ENCODE peak calls at places on chromosomes 1 and 21, in four cellular contexts. One of them, this sample, is unnamed.

GRCh38 chr1:25026757-25027450 is 96.8 kb upstream of the RUNX3 start:
- DNase-seq in OCI-LY7: no peak
- DNase-seq in AG09309: no peak
- DNase-seq in foreskin keratinocyte: no peak
- DNase-seq in this sample: no peak

GRCh38 chr1:240351690-240352089 is 260.0 kb downstream of the FMN2 start:
- DNase-seq in OCI-LY7: no peak
- DNase-seq in AG09309: no peak
- DNase-seq in foreskin keratinocyte: no peak
- DNase-seq in this sample: no peak

GRCh38 chr1:35047188-35047858 is 15.6 kb upstream of the ZMYM6 start:
- DNase-seq in OCI-LY7: no peak
- DNase-seq in AG09309: peak
- DNase-seq in foreskin keratinocyte: peak
- DNase-seq in this sample: no peak

GRCh38 chr1:96214982-96215381 is 506.6 kb upstream of the PTBP2 start:
- DNase-seq in OCI-LY7: no peak
- DNase-seq in AG09309: no peak
- DNase-seq in foreskin keratinocyte: no peak
- DNase-seq in this sample: no peak

GRCh38 chr1:197771904-197772561 is 3.2 kb downstream of the DENND1B start:
- DNase-seq in OCI-LY7: no peak
- DNase-seq in AG09309: no peak
- DNase-seq in foreskin keratinocyte: no peak
- DNase-seq in this sample: no peak

GRCh38 chr1:24929876-24930702 is at the start of gene RUNX3:
- DNase-seq in OCI-LY7: peak
- DNase-seq in AG09309: no peak
- DNase-seq in foreskin keratinocyte: no peak
- DNase-seq in this sample: peak

GRCh38 chr1:40901886-40902633 is 39.9 kb upstream of the CITED4 start:
- DNase-seq in OCI-LY7: no peak
- DNase-seq in AG09309: peak
- DNase-seq in foreskin keratinocyte: peak
- DNase-seq in this sample: no peak

GRCh38 chr1:29052100-29052499 is 71.6 kb downstream of the TMEM200B start:
- DNase-seq in OCI-LY7: no peak
- DNase-seq in AG09309: no peak
- DNase-seq in foreskin keratinocyte: no peak
- DNase-seq in this sample: no peak

GRCh38 chr1:174968750-174969244 is 30.9 kb upstream of the CACYBP start:
- DNase-seq in OCI-LY7: peak
- DNase-seq in AG09309: peak
- DNase-seq in foreskin keratinocyte: peak
- DNase-seq in this sample: peak

GRCh38 chr1:154716012-154716411 is 108.0 kb upstream of the ADAR start:
- DNase-seq in OCI-LY7: no peak
- DNase-seq in AG09309: no peak
- DNase-seq in foreskin keratinocyte: no peak
- DNase-seq in this sample: no peak

GRCh38 chr1:63592536-63593302 is 492 bp upstream of the PGM1 start:
- DNase-seq in OCI-LY7: no peak
- DNase-seq in AG09309: no peak
- DNase-seq in foreskin keratinocyte: peak
- DNase-seq in this sample: no peak

GRCh38 chr1:12450831-12451559 is 167.0 kb downstream of the DHRS3 start:
- DNase-seq in OCI-LY7: no peak
- DNase-seq in AG09309: no peak
- DNase-seq in foreskin keratinocyte: no peak
- DNase-seq in this sample: no peak

GRCh38 chr21:41366522-41367151 is 4.8 kb downstream of the MX2 start:
- DNase-seq in OCI-LY7: peak
- DNase-seq in AG09309: peak
- DNase-seq in foreskin keratinocyte: peak
- DNase-seq in this sample: peak

GRCh38 chr1:203422656-203423055 is 53.0 kb upstream of the PRELP start:
- DNase-seq in OCI-LY7: no peak
- DNase-seq in AG09309: peak
- DNase-seq in foreskin keratinocyte: no peak
- DNase-seq in this sample: no peak

GRCh38 chr1:234591131-234591530 is 18.8 kb downstream of the IRF2BP2 start:
- DNase-seq in OCI-LY7: no peak
- DNase-seq in AG09309: no peak
- DNase-seq in foreskin keratinocyte: no peak
- DNase-seq in this sample: no peak

GRCh38 chr1:43913666-43914325 is 19.8 kb upstream of the ARTN start:
- DNase-seq in OCI-LY7: no peak
- DNase-seq in AG09309: no peak
- DNase-seq in foreskin keratinocyte: no peak
- DNase-seq in this sample: no peak
- TF ChIP-seq CTCF in OCI-LY7: no peak
- TF ChIP-seq CTCF in AG09309: no peak
- TF ChIP-seq CTCF in foreskin keratinocyte: no peak
- TF ChIP-seq CTCF in this sample: no peak

DNA sequence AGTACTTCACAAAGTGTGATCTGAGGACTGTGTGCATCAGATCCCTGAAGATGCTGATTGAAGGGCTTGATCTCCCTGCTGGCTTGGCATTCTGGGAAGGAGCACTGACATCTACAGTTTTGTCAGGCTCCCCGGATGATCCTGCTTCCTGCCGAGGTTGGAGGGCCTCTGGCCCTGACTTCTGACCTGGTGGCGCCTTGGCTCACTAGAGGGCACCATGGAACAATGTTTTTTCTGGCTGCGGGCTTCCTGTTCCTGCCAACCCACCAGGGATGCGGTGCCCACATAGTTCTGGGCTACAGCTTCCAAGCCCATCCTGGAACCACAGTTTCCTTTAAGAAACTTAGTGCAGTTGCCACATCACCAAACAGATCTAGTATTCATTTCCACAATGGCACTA is 38.8 kb upstream of the RASAL2 start:
- DNase-seq in OCI-LY7: peak
- DNase-seq in AG09309: no peak
- DNase-seq in foreskin keratinocyte: no peak
- DNase-seq in this sample: no peak
- TF ChIP-seq CTCF in OCI-LY7: peak
- TF ChIP-seq CTCF in AG09309: peak
- TF ChIP-seq CTCF in foreskin keratinocyte: peak
- TF ChIP-seq CTCF in this sample: peak

DNA sequence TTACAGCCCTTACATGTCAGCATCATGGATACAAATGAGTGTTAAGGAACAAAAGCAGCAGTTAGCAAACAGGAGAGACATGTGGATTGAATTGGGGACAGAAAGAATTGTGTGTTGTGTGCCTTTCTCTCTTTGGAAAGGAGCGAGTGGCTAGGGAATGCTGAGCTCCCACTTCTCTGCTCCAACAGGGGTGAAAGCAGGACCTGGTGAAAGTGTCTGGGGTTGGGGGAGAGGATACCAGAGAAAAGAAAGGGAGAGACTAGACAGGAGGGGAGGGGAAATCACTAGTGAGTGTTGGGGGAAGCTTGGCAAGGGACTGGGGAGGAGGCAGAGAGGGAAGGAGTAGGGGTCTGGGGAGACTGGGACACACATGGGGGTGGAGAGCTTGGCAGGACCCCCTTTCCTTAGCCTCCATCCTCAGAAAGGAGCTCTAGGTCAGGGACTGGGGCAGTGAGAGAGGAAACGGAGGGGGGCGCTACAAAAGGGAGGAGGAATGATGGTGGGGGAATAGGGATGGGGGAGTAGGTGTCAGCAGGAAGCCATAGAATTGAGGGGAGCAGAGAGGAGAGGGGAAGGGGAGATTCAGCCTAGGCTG is 2.2 kb downstream of the KIRREL1 start:
- DNase-seq in OCI-LY7: no peak
- DNase-seq in AG09309: no peak
- DNase-seq in foreskin keratinocyte: no peak
- DNase-seq in this sample: no peak
- TF ChIP-seq CTCF in OCI-LY7: no peak
- TF ChIP-seq CTCF in AG09309: peak
- TF ChIP-seq CTCF in foreskin keratinocyte: peak
- TF ChIP-seq CTCF in this sample: no peak

GRCh38 chr1:7634841-7635240 is 136.3 kb upstream of the VAMP3 start:
- DNase-seq in OCI-LY7: no peak
- DNase-seq in AG09309: no peak
- DNase-seq in foreskin keratinocyte: no peak
- DNase-seq in this sample: no peak
- TF ChIP-seq CTCF in OCI-LY7: no peak
- TF ChIP-seq CTCF in AG09309: no peak
- TF ChIP-seq CTCF in foreskin keratinocyte: no peak
- TF ChIP-seq CTCF in this sample: no peak

GRCh38 chr21:15552914-15553491 is 176.8 kb upstream of the USP25 start:
- DNase-seq in OCI-LY7: peak
- DNase-seq in AG09309: no peak
- DNase-seq in foreskin keratinocyte: no peak
- DNase-seq in this sample: peak
- TF ChIP-seq CTCF in OCI-LY7: peak
- TF ChIP-seq CTCF in AG09309: peak
- TF ChIP-seq CTCF in foreskin keratinocyte: peak
- TF ChIP-seq CTCF in this sample: no peak

DNA sequence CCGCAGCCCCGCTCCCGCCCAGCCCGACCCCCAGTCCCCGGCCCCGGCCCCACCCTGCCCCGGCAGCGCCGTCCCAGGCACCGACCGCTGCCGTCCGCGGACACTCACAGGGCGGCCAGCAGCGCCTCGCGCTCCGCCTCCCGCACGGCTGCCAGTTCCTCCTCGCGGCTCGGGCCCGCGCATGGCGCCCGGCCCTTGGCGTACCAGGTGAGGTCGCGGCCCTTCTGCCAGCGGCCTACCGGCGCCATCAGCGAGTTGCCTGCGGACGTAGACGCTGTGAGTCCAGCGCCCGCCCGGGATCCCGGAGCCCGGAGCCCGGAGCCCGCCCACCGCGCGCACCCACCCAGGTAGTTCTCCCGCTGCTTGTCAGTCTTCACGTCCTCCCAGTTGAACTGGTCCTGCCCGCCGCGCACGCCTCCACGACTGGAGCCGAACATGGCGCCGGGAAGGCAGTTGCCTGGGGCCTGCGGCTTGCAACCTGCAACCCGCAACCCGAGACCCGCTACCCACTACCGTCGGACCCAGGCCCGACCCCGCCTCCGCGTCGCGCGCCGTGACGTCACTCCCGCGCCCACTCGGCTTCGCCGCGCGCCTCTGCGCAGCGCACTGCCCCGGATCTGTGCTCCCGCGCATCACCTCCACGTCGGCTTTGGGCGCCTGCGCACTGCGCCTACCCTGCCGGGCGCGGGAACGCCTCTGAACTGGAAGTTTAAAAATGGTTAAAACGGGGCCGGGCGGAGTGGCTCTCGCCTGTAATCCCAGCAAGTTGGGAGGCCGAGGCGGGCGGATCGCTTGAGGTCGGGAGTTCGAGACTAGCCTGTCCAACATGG is at the start of gene C1orf35:
- DNase-seq in OCI-LY7: peak
- DNase-seq in AG09309: peak
- DNase-seq in foreskin keratinocyte: peak
- DNase-seq in this sample: peak
- TF ChIP-seq CTCF in OCI-LY7: no peak
- TF ChIP-seq CTCF in AG09309: no peak
- TF ChIP-seq CTCF in foreskin keratinocyte: peak
- TF ChIP-seq CTCF in this sample: no peak

DNA sequence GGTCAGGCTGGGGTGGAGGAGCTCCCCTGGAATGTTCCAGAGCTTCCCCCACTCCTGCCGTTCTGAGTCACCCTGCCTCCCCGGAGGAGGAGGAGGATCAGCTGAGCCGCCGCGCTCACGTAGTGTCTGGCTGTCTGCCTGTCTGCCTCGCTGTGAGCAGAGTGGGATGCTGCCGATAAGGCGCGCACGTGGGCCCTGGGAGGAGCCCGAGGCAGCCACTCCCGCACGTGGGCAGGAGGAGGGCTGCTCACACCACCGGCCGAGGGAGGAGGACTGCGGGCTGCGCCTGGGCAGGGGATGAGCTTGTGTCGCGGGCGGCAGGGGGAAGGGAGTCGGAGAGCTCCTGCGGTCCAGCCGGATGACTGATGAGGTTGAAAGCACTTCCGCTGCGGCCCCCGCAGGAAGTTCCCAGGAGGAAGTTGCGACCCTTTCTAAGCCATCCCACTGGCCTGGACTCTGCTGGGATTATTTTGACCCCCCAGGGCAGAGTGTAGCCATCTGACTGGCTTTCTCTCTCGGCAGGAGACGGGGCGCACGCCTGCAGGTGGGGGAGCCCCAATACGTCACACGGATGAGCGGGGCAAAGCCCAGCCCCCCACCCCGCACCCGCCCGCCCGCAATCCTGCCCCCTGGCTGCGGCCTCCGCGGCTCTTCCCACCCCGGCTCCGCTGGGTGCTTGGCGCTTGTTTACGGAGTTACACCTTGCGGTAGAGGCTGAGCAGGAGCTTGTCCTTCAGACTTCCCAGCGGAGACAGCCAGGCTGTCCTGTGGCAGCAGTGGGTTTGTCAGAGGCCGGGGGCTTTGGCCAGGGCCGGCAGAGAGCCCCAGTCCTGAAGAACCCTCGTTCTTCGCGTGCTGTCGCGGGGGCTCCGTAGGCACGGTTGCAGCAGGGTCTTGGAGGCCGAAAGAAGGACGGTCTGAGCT is 9.8 kb downstream of the PDXK start:
- DNase-seq in OCI-LY7: peak
- DNase-seq in AG09309: peak
- DNase-seq in foreskin keratinocyte: peak
- DNase-seq in this sample: peak
- TF ChIP-seq CTCF in OCI-LY7: peak
- TF ChIP-seq CTCF in AG09309: peak
- TF ChIP-seq CTCF in foreskin keratinocyte: peak
- TF ChIP-seq CTCF in this sample: no peak